ENCODE peak calls at places on chromosomes 12 and 14, in nine cellular contexts. I is upper lobe of left lung, Q is gastrocnemius medialis, E is WTC11, Z is nephron progenitor cell, X is cardiac muscle cell, G is AG10803, F is HFFc6, B is GM23338. O is an unnamed sample.

GRCh38 chr14:36221097-36221496 is 44.6 kb upstream of the PTCSC3 start:
- DNase-seq in I (no peak), F (no peak), Z (no peak), G (no peak), Q (no peak), X (no peak), E (no peak), B (peak), O (no peak)

GRCh38 chr12:104232609-104233280 is 17.2 kb downstream of the TXNRD1 start:
- DNase-seq in Z (no peak), F (no peak), B (no peak), Q (no peak), G (no peak), E (no peak), I (no peak), X (no peak), O (no peak)

GRCh38 chr12:47378907-47379306 is 299.1 kb upstream of the AMIGO2 start:
- DNase-seq in G (peak), X (no peak), I (no peak), Q (no peak), E (no peak), F (no peak), B (no peak), Z (no peak), O (no peak)

GRCh38 chr12:26185532-26186320 is 9.6 kb upstream of the SSPN start:
- DNase-seq in G (no peak), E (no peak), B (peak), I (no peak), Q (no peak), X (no peak), F (no peak), Z (no peak), O (no peak)

GRCh38 chr12:46452061-46452615 is 79.6 kb upstream of the SLC38A2 start:
- DNase-seq in X (no peak), Z (no peak), G (no peak), Q (no peak), B (no peak), E (no peak), I (no peak), F (peak), O (no peak)

GRCh38 chr12:85575115-85576096 is 260.8 kb downstream of the RASSF9 start:
- DNase-seq in E (peak), B (peak), F (peak), Q (peak), Z (peak), G (peak), I (no peak), X (peak), O (peak)

GRCh38 chr12:16605666-16606116 is 271 bp downstream of the LMO3 start:
- DNase-seq in G (peak), E (no peak), F (peak), X (peak), Z (peak), B (peak), Q (no peak), I (peak), O (peak)

GRCh38 chr12:111298583-111299436 is 70.1 kb downstream of the PHETA1 start:
- DNase-seq in X (peak), I (no peak), B (peak), Z (peak), F (peak), E (peak), Q (peak), G (peak), O (peak)

GRCh38 chr14:70086685-70087379 is 101.9 kb downstream of the SLC8A3 start:
- DNase-seq in Z (peak), G (peak), B (peak), Q (no peak), E (peak), X (peak), F (peak), I (no peak), O (peak)

GRCh38 chr14:68509188-68509953 is 283.5 kb downstream of the ZFP36L1 start:
- DNase-seq in E (no peak), X (no peak), B (no peak), Z (no peak), F (no peak), I (no peak), G (no peak), Q (no peak), O (no peak)

GRCh38 chr12:6691473-6691872 is 2.3 kb upstream of the ZNF384 start:
- DNase-seq in B (peak), X (no peak), Z (no peak), G (peak), F (peak), Q (no peak), I (no peak), E (no peak), O (no peak)

GRCh38 chr12:127943481-127944210 is 323.3 kb upstream of the TMEM132C start:
- DNase-seq in F (no peak), Z (no peak), B (no peak), Q (no peak), I (no peak), G (no peak), E (no peak), X (no peak), O (no peak)

GRCh38 chr14:25132734-25133422 is 82.9 kb upstream of the STXBP6 start:
- DNase-seq in Z (peak), F (peak), B (peak), X (peak), I (peak), E (peak), Q (peak), G (peak), O (peak)

GRCh38 chr12:102501773-102502172 is 21.4 kb upstream of the IGF1 start:
- DNase-seq in Z (no peak), F (no peak), Q (peak), I (no peak), B (no peak), X (no peak), G (peak), E (no peak), O (no peak)

GRCh38 chr12:1044697-1045096 is 53.7 kb downstream of the ERC1 start:
- DNase-seq in B (no peak), G (peak), E (no peak), Z (no peak), Q (no peak), F (peak), X (no peak), I (no peak), O (no peak)

GRCh38 chr12:21509768-21510167 is 8.2 kb downstream of the GOLT1B start:
- DNase-seq in Z (no peak), I (no peak), Q (no peak), X (no peak), B (no peak), E (no peak), F (no peak), G (no peak), O (peak)

GRCh38 chr12:13610280-13610679 is 371.1 kb downstream of the GRIN2B start:
- DNase-seq in E (no peak), X (no peak), G (no peak), I (no peak), B (no peak), Q (no peak), Z (no peak), F (no peak), O (no peak)
- TF ChIP-seq CTCF in E (no peak), X (no peak), G (no peak), I (no peak), B (no peak), Q (no peak), Z (no peak), F (no peak), O (no peak)

GRCh38 chr12:58310828-58311273 is 369.5 kb downstream of the ATP23 start:
- DNase-seq in X (no peak), Z (no peak), B (no peak), F (peak), E (no peak), Q (no peak), I (no peak), G (peak), O (no peak)

GRCh38 chr12:58309806-58310205 is 368.4 kb downstream of the ATP23 start:
- DNase-seq in G (no peak), F (no peak), Z (no peak), X (no peak), I (no peak), E (no peak), B (no peak), Q (no peak), O (no peak)

GRCh38 chr12:58306266-58306995 is 365.1 kb downstream of the ATP23 start:
- DNase-seq in E (no peak), G (no peak), B (no peak), I (no peak), Q (no peak), Z (no peak), X (no peak), F (no peak), O (no peak)

GRCh38 chr12:58313091-58313855 is 371.9 kb downstream of the ATP23 start:
- DNase-seq in Z (no peak), B (no peak), X (no peak), G (peak), F (peak), Q (no peak), I (no peak), E (no peak), O (no peak)

GRCh38 chr12:58310368-58310767 is 369.0 kb downstream of the ATP23 start:
- DNase-seq in G (peak), Z (no peak), Q (no peak), F (peak), X (no peak), B (no peak), I (no peak), E (no peak), O (no peak)
- TF ChIP-seq CTCF in G (peak), Z (no peak), Q (no peak), F (peak), X (no peak), B (no peak), I (no peak), E (no peak), O (no peak)

GRCh38 chr14:99589651-99590530 is 14.1 kb downstream of the CCDC85C start:
- DNase-seq in Q (no peak), B (no peak), I (peak), X (peak), F (no peak), G (no peak), Z (no peak), E (no peak), O (no peak)
- TF ChIP-seq CTCF in Q (no peak), B (no peak), I (no peak), X (no peak), F (no peak), G (no peak), Z (no peak), E (no peak), O (no peak)

GRCh38 chr14:65336191-65336591 is 76.3 kb upstream of the FUT8 start:
- DNase-seq in Q (no peak), X (no peak), I (no peak), Z (no peak), B (no peak), E (no peak), G (peak), F (peak), O (no peak)
- TF ChIP-seq CTCF in Q (no peak), X (no peak), I (no peak), Z (no peak), B (no peak), E (no peak), G (no peak), F (no peak), O (no peak)

O was measured in GM10248.